ENCODE peak calls at places on chromosome 12, in eight cellular contexts. U is NB4, I is fibroblast of villous mesenchyme, E is AG10803, V is neural crest cell, S is psoas muscle, K is GM23338, R is K562. L is an unnamed sample.

GRCh38 chr12:101743724-101744472 is 4.6 kb upstream of the SYCP3 start:
- DNase-seq in S (no peak), E (peak; percentile 9), U (no peak), V (no peak), R (no peak), I (no peak), K (no peak), L (no peak)

GRCh38 chr12:113325938-113326337 is 9.0 kb downstream of the SLC8B1 start:
- DNase-seq in V (no peak), E (peak; percentile 93), U (no peak), R (no peak), S (peak; percentile 77), K (no peak), I (peak; percentile 98), L (no peak)

GRCh38 chr12:49036029-49036428 is 17.5 kb upstream of the PRKAG1 start:
- DNase-seq in K (no peak), E (no peak), R (no peak), V (no peak), I (no peak), S (no peak), U (no peak), L (no peak)

GRCh38 chr12:79934309-79935020 is 432 bp downstream of the PPP1R12A start:
- DNase-seq in R (peak; percentile 75), I (no peak), K (peak; percentile 74), E (peak; percentile 34), V (peak; percentile 40), U (peak; percentile 83), S (no peak), L (no peak)

GRCh38 chr12:118189761-118190181 is 53.8 kb downstream of the PEBP1 start:
- DNase-seq in U (no peak), S (no peak), E (peak; percentile 67), R (no peak), K (peak; percentile 72), V (peak; percentile 44), I (peak; percentile 84), L (no peak)

GRCh38 chr12:95548539-95549391 is 2.5 kb downstream of the USP44 start:
- DNase-seq in R (peak; percentile 58), E (no peak), U (no peak), K (peak; percentile 82), S (peak; percentile 71), I (no peak), V (peak; percentile 58), L (no peak)

GRCh38 chr12:132617822-132618682 is 524 bp upstream of the P2RX2 start:
- DNase-seq in U (no peak), V (no peak), I (no peak), E (no peak), S (peak; percentile 27), R (no peak), K (peak; percentile 76), L (no peak)

GRCh38 chr12:105524961-105525360 is 194.5 kb downstream of the C12orf75 start:
- DNase-seq in U (no peak), I (no peak), E (no peak), S (no peak), V (no peak), K (no peak), R (no peak), L (no peak)

GRCh38 chr12:94677778-94678177 is 27.4 kb upstream of the TMCC3 start:
- DNase-seq in K (no peak), R (no peak), U (no peak), I (no peak), E (no peak), S (no peak), V (no peak), L (no peak)

GRCh38 chr12:6752181-6752930 is 585 bp downstream of the MLF2 start:
- DNase-seq in E (peak; percentile 52), R (no peak), S (no peak), V (no peak), K (peak; percentile 79), I (peak; percentile 67), U (peak; percentile 60), L (peak; percentile 28)

GRCh38 chr12:116708826-116709756 is 28.8 kb downstream of the SPRING1 start:
- DNase-seq in I (peak; percentile 31), K (peak; percentile 54), R (no peak), V (peak; percentile 28), S (no peak), E (peak; percentile 65), U (peak; percentile 80), L (peak; percentile 61)

DNA sequence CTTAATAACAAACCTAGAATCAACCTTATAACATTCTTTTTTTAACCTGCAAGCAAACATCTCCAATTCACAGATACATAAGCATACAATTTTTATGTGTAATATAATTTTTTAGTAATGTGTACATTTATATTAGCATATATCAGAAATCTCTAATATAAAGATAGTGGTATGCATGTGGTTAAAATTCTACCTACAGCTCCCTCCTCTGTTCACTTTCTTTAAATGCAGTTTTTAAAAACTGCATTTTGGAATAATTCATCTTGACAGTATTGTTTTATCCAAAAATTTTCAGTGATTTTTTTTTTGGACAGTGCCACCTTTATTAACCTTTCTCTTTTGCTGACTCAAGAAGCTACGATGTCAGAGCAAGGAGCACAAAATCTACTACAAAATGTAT is 13.2 kb upstream of the RXYLT1 start:
- DNase-seq in E (no peak), R (no peak), I (no peak), U (no peak), V (no peak), K (no peak), S (no peak), L (no peak)
- TF ChIP-seq CTCF in E (peak; percentile 28), R (no peak), I (no peak), U (no peak), V (no peak), K (no peak), S (no peak), L (peak; percentile 21)

GRCh38 chr12:121096199-121096798 is 36.4 kb upstream of the P2RX7 start:
- DNase-seq in V (no peak), I (no peak), K (no peak), U (peak; percentile 75), S (no peak), R (no peak), E (no peak), L (no peak)
- TF ChIP-seq CTCF in V (peak; percentile 9), I (no peak), K (no peak), U (no peak), S (no peak), R (no peak), E (no peak), L (no peak)

GRCh38 chr12:108594-108993 is 42.0 kb downstream of the IQSEC3 start:
- DNase-seq in K (no peak), I (no peak), R (no peak), E (no peak), V (no peak), S (peak; percentile 72), U (no peak), L (peak; percentile 30)

GRCh38 chr12:103169-103981 is 36.8 kb downstream of the IQSEC3 start:
- DNase-seq in V (no peak), I (no peak), E (no peak), S (no peak), K (peak; percentile 90), U (no peak), R (peak; percentile 80), L (no peak)

GRCh38 chr12:105696-106095 is 39.1 kb downstream of the IQSEC3 start:
- DNase-seq in K (no peak), V (no peak), E (no peak), I (no peak), R (no peak), S (no peak), U (no peak), L (no peak)

GRCh38 chr12:104573-105081 is 38.1 kb downstream of the IQSEC3 start:
- DNase-seq in K (peak; percentile 60), U (peak; percentile 39), S (no peak), R (no peak), E (no peak), I (peak; percentile 6), V (no peak), L (no peak)

GRCh38 chr12:106118-106561 is 39.6 kb downstream of the IQSEC3 start:
- DNase-seq in I (peak; percentile 41), R (peak; percentile 41), K (peak; percentile 77), S (no peak), E (peak; percentile 1), U (no peak), V (no peak), L (no peak)
- TF ChIP-seq CTCF in I (no peak), R (no peak), K (peak; percentile 19), S (peak; percentile 11), E (peak; percentile 10), U (no peak), V (peak; percentile 41), L (no peak)

GRCh38 chr12:70849265-70849960 is 71.1 kb downstream of the PTPRR start:
- DNase-seq in U (peak; percentile 14), V (no peak), E (peak; percentile 40), R (peak; percentile 25), K (peak; percentile 46), I (peak; percentile 25), S (no peak), L (peak; percentile 60)
- TF ChIP-seq CTCF in U (no peak), V (peak; percentile 63), E (peak; percentile 60), R (peak; percentile 65), K (peak; percentile 55), I (peak; percentile 30), S (peak; percentile 42), L (peak; percentile 30)

DNA sequence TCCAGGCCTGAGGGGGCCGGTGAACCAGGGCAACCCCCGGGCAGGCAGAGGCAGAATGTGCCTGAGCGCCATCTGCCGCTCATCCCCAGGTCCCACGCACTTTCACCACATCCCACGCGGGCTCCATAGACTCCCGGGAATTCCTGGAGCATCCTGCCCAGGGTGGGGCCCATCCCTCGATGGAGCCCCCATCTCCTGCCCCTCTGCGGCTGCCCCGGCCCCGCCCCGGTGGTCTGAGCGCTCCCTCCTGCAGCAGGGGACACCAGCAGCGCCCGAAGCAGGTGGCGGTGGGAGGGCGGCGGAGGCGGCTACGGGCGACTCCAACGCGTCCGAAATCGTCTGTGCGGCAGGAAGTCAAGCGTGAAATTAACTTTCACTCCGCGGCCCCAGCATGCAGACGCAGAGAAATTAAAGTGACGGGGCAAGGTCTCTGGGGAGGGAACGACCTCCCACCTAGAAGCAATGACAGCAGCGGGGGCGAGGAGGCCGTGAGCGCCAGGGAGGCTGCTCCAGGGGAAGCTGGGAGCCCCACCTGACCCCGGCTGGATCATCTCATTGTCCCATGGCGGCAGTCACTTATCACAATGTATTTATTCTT is 122.2 kb downstream of the NCOR2 start:
- DNase-seq in R (no peak), K (no peak), S (peak; percentile 49), V (no peak), U (no peak), I (no peak), E (no peak), L (no peak)
- TF ChIP-seq CTCF in R (no peak), K (peak; percentile 49), S (no peak), V (no peak), U (no peak), I (no peak), E (no peak), L (no peak)

GRCh38 chr12:121955258-121956040 is 37.1 kb downstream of the CFAP251 start:
- DNase-seq in K (peak; percentile 56), U (peak; percentile 28), E (peak; percentile 29), I (no peak), V (no peak), S (no peak), R (peak; percentile 39), L (peak; percentile 31)
- TF ChIP-seq CTCF in K (peak; percentile 64), U (peak; percentile 47), E (peak; percentile 69), I (peak; percentile 69), V (peak; percentile 59), S (peak; percentile 51), R (peak; percentile 56), L (peak; percentile 34)